ENCODE peak calls at places on chromosomes 1 and 21, in four cellular contexts. One of them, this sample, is unnamed.

GRCh38 chr1:76142771-76143540 is 68.4 kb downstream of the ST6GALNAC3 start:
- DNase-seq in body of pancreas: no peak
- DNase-seq in MCF 10A: no peak
- DNase-seq in fibroblast of lung: peak
- DNase-seq in this sample: no peak

GRCh38 chr21:28447453-28447852 is 545.2 kb downstream of the LTN1 start:
- DNase-seq in body of pancreas: no peak
- DNase-seq in fibroblast of lung: no peak
- DNase-seq in MCF 10A: no peak
- DNase-seq in this sample: peak

GRCh38 chr1:8360493-8361197 is 42.7 kb downstream of the SLC45A1 start:
- DNase-seq in MCF 10A: no peak
- DNase-seq in fibroblast of lung: no peak
- DNase-seq in body of pancreas: no peak
- DNase-seq in this sample: no peak

GRCh38 chr1:205774277-205775014 is 836 bp downstream of the RAB29 start:
- DNase-seq in body of pancreas: peak
- DNase-seq in fibroblast of lung: peak
- DNase-seq in MCF 10A: peak
- DNase-seq in this sample: peak

GRCh38 chr1:47793563-47793962 is 203.6 kb downstream of the TRABD2B start:
- DNase-seq in body of pancreas: no peak
- DNase-seq in fibroblast of lung: no peak
- DNase-seq in MCF 10A: no peak
- DNase-seq in this sample: no peak

GRCh38 chr1:16321176-16321867 is 31.0 kb downstream of the FBXO42 start:
- DNase-seq in MCF 10A: peak
- DNase-seq in fibroblast of lung: no peak
- DNase-seq in body of pancreas: no peak
- DNase-seq in this sample: no peak

GRCh38 chr1:7755448-7755847 is 15.6 kb upstream of the VAMP3 start:
- DNase-seq in MCF 10A: peak
- DNase-seq in body of pancreas: no peak
- DNase-seq in fibroblast of lung: peak
- DNase-seq in this sample: no peak

GRCh38 chr1:219938706-219939105 is 10.3 kb upstream of the SLC30A10 start:
- DNase-seq in fibroblast of lung: peak
- DNase-seq in MCF 10A: peak
- DNase-seq in body of pancreas: no peak
- DNase-seq in this sample: peak

GRCh38 chr1:202571719-202572339 is 138.4 kb downstream of the SYT2 start:
- DNase-seq in fibroblast of lung: peak
- DNase-seq in MCF 10A: peak
- DNase-seq in body of pancreas: peak
- DNase-seq in this sample: peak

GRCh38 chr1:170539154-170539553 is 7.2 kb downstream of the GORAB start:
- DNase-seq in body of pancreas: no peak
- DNase-seq in MCF 10A: no peak
- DNase-seq in fibroblast of lung: no peak
- DNase-seq in this sample: no peak

GRCh38 chr21:29656504-29657227 is 283.1 kb downstream of the GRIK1 start:
- DNase-seq in fibroblast of lung: peak
- DNase-seq in MCF 10A: peak
- DNase-seq in body of pancreas: no peak
- DNase-seq in this sample: peak

GRCh38 chr1:87584603-87585002 is 255.9 kb downstream of the LMO4 start:
- DNase-seq in fibroblast of lung: no peak
- DNase-seq in MCF 10A: no peak
- DNase-seq in body of pancreas: no peak
- DNase-seq in this sample: no peak

GRCh38 chr1:222225171-222225570 is 322.7 kb downstream of the HHIPL2 start:
- DNase-seq in MCF 10A: no peak
- DNase-seq in fibroblast of lung: peak
- DNase-seq in body of pancreas: no peak
- DNase-seq in this sample: peak

GRCh38 chr21:39568380-39568779 is 44.4 kb upstream of the B3GALT5 start:
- DNase-seq in body of pancreas: no peak
- DNase-seq in fibroblast of lung: no peak
- DNase-seq in MCF 10A: no peak
- DNase-seq in this sample: no peak

GRCh38 chr1:94236630-94237290 is 624 bp downstream of the ARHGAP29 start:
- DNase-seq in fibroblast of lung: peak
- DNase-seq in MCF 10A: peak
- DNase-seq in body of pancreas: peak
- DNase-seq in this sample: peak

GRCh38 chr1:87151500-87152421 is 176.9 kb upstream of the LMO4 start:
- DNase-seq in body of pancreas: peak
- DNase-seq in fibroblast of lung: peak
- DNase-seq in MCF 10A: no peak
- DNase-seq in this sample: no peak

GRCh38 chr1:230108580-230108979 is 41.5 kb downstream of the GALNT2 start:
- DNase-seq in MCF 10A: no peak
- DNase-seq in body of pancreas: no peak
- DNase-seq in fibroblast of lung: no peak
- DNase-seq in this sample: no peak

GRCh38 chr1:193192586-193192985 is 6.2 kb upstream of the B3GALT2 start:
- DNase-seq in body of pancreas: no peak
- DNase-seq in fibroblast of lung: no peak
- DNase-seq in MCF 10A: no peak
- DNase-seq in this sample: no peak

GRCh38 chr1:193189442-193190095 is 3.2 kb upstream of the B3GALT2 start:
- DNase-seq in body of pancreas: no peak
- DNase-seq in MCF 10A: no peak
- DNase-seq in fibroblast of lung: no peak
- DNase-seq in this sample: no peak

GRCh38 chr1:193185861-193186714 is at the start of gene B3GALT2:
- DNase-seq in MCF 10A: peak
- DNase-seq in fibroblast of lung: peak
- DNase-seq in body of pancreas: peak
- DNase-seq in this sample: peak

GRCh38 chr1:193187114-193187513 is 701 bp upstream of the B3GALT2 start:
- DNase-seq in fibroblast of lung: peak
- DNase-seq in MCF 10A: no peak
- DNase-seq in body of pancreas: no peak
- DNase-seq in this sample: no peak

GRCh38 chr1:193190096-193190744 is 3.8 kb upstream of the B3GALT2 start:
- DNase-seq in MCF 10A: peak
- DNase-seq in fibroblast of lung: peak
- DNase-seq in body of pancreas: no peak
- DNase-seq in this sample: no peak
- TF ChIP-seq CTCF in MCF 10A: peak
- TF ChIP-seq CTCF in fibroblast of lung: peak
- TF ChIP-seq CTCF in body of pancreas: peak
- TF ChIP-seq CTCF in this sample: peak

GRCh38 chr21:16993416-16994044 is 519.3 kb upstream of the CXADR start:
- DNase-seq in fibroblast of lung: peak
- DNase-seq in body of pancreas: no peak
- DNase-seq in MCF 10A: no peak
- DNase-seq in this sample: no peak

GRCh38 chr21:16992448-16992847 is 520.4 kb upstream of the CXADR start:
- DNase-seq in fibroblast of lung: no peak
- DNase-seq in body of pancreas: no peak
- DNase-seq in MCF 10A: no peak
- DNase-seq in this sample: no peak
- TF ChIP-seq CTCF in fibroblast of lung: no peak
- TF ChIP-seq CTCF in body of pancreas: no peak
- TF ChIP-seq CTCF in MCF 10A: no peak
- TF ChIP-seq CTCF in this sample: no peak

DNA sequence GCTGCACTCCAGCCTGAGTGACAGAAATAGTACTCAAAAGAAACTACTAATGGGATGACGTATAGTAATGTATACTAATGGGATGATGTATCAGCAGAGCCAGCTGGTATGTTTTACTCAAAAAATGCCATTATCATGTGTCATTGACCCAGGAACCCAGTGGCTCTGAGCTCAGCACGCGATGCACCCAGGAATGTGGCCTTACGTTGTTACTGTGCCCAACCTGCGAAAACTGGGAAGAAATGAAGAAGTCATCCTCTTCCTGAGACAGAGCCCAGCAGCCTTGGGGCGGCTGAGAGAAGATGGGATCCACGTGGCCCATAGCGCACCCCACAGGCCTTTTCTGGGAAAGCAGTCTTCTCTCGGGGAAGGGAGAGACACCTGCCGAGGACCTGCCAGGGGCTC is 8.8 kb downstream of the UBE2J2 start:
- DNase-seq in body of pancreas: no peak
- DNase-seq in MCF 10A: peak
- DNase-seq in fibroblast of lung: peak
- DNase-seq in this sample: peak
- TF ChIP-seq CTCF in body of pancreas: no peak
- TF ChIP-seq CTCF in MCF 10A: peak
- TF ChIP-seq CTCF in fibroblast of lung: peak
- TF ChIP-seq CTCF in this sample: peak

GRCh38 chr1:160801836-160802580 is 6.0 kb downstream of the LY9 start:
- DNase-seq in body of pancreas: no peak
- DNase-seq in MCF 10A: no peak
- DNase-seq in fibroblast of lung: no peak
- DNase-seq in this sample: no peak

GRCh38 chr1:160799641-160800040 is 3.7 kb downstream of the LY9 start:
- DNase-seq in fibroblast of lung: no peak
- DNase-seq in MCF 10A: no peak
- DNase-seq in body of pancreas: no peak
- DNase-seq in this sample: no peak

GRCh38 chr1:160798439-160798838 is 2.5 kb downstream of the LY9 start:
- DNase-seq in fibroblast of lung: no peak
- DNase-seq in MCF 10A: no peak
- DNase-seq in body of pancreas: no peak
- DNase-seq in this sample: no peak

GRCh38 chr1:160800645-160801408 is 4.9 kb downstream of the LY9 start:
- DNase-seq in MCF 10A: no peak
- DNase-seq in fibroblast of lung: no peak
- DNase-seq in body of pancreas: no peak
- DNase-seq in this sample: no peak

DNA sequence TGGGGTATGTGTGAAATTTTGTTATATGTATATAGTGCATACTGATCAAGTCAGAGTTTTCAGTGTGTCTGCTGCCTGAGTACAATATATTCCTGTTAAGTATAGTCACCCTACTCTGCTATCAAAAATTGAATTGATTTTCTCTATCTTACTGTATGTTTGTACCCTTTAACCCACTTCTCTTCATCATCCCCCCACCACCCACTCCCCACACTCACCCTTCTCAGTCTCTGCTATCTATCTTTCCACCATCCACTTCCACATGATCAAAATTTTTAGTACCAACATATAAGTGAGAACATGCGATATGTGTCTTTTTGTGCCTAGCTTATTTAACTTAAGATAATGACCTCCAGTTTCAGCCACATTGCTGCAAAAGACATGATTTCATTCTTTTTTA is 4.2 kb downstream of the LY9 start:
- DNase-seq in fibroblast of lung: no peak
- DNase-seq in body of pancreas: no peak
- DNase-seq in MCF 10A: no peak
- DNase-seq in this sample: no peak
- TF ChIP-seq CTCF in fibroblast of lung: no peak
- TF ChIP-seq CTCF in body of pancreas: no peak
- TF ChIP-seq CTCF in MCF 10A: no peak
- TF ChIP-seq CTCF in this sample: no peak

GRCh38 chr1:27650146-27650526 is 15.2 kb upstream of the FGR start:
- DNase-seq in MCF 10A: no peak
- DNase-seq in fibroblast of lung: no peak
- DNase-seq in body of pancreas: no peak
- DNase-seq in this sample: no peak

GRCh38 chr1:27650527-27651175 is 15.7 kb upstream of the FGR start:
- DNase-seq in fibroblast of lung: peak
- DNase-seq in body of pancreas: no peak
- DNase-seq in MCF 10A: peak
- DNase-seq in this sample: no peak

GRCh38 chr1:27648602-27649305 is 13.8 kb upstream of the FGR start:
- DNase-seq in fibroblast of lung: no peak
- DNase-seq in body of pancreas: peak
- DNase-seq in MCF 10A: no peak
- DNase-seq in this sample: peak

GRCh38 chr1:27647328-27647727 is 12.3 kb upstream of the FGR start:
- DNase-seq in body of pancreas: no peak
- DNase-seq in MCF 10A: no peak
- DNase-seq in fibroblast of lung: no peak
- DNase-seq in this sample: no peak

DNA sequence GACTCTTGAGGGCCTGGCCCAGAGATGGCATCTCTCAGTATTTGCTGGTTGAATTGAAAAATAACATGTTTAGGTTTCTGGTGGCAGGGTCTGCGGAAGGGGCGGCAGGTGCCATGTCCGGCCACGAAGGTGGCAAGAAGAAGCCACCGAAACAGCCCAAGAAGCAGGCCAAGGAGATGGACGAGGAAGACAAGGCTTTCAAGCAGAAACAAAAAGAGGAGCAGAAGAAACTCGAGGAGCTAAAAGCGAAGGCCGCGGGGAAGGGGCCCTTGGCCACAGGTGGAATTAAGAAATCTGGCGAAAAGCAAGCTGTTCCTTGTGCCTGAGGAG is 14.3 kb upstream of the FGR start:
- DNase-seq in body of pancreas: no peak
- DNase-seq in MCF 10A: no peak
- DNase-seq in fibroblast of lung: no peak
- DNase-seq in this sample: no peak
- TF ChIP-seq CTCF in body of pancreas: no peak
- TF ChIP-seq CTCF in MCF 10A: no peak
- TF ChIP-seq CTCF in fibroblast of lung: no peak
- TF ChIP-seq CTCF in this sample: no peak

GRCh38 chr1:13756557-13757315 is 56.7 kb downstream of the PRDM2 start:
- DNase-seq in MCF 10A: no peak
- DNase-seq in fibroblast of lung: no peak
- DNase-seq in body of pancreas: no peak
- DNase-seq in this sample: no peak

GRCh38 chr1:13760340-13760739 is 60.4 kb downstream of the PRDM2 start:
- DNase-seq in fibroblast of lung: no peak
- DNase-seq in MCF 10A: no peak
- DNase-seq in body of pancreas: no peak
- DNase-seq in this sample: no peak

GRCh38 chr1:13757693-13758092 is 57.7 kb downstream of the PRDM2 start:
- DNase-seq in body of pancreas: no peak
- DNase-seq in fibroblast of lung: no peak
- DNase-seq in MCF 10A: no peak
- DNase-seq in this sample: no peak

GRCh38 chr1:13760921-13761320 is 60.9 kb downstream of the PRDM2 start:
- DNase-seq in body of pancreas: no peak
- DNase-seq in MCF 10A: no peak
- DNase-seq in fibroblast of lung: no peak
- DNase-seq in this sample: no peak

GRCh38 chr1:13759072-13759471 is 59.1 kb downstream of the PRDM2 start:
- DNase-seq in fibroblast of lung: no peak
- DNase-seq in MCF 10A: no peak
- DNase-seq in body of pancreas: peak
- DNase-seq in this sample: no peak
- TF ChIP-seq CTCF in fibroblast of lung: peak
- TF ChIP-seq CTCF in MCF 10A: peak
- TF ChIP-seq CTCF in body of pancreas: peak
- TF ChIP-seq CTCF in this sample: no peak